ENCODE peak calls at places on chromosome 7, in six cellular contexts. One of them, this sample, is unnamed.

GRCh38 chr7:5682889-5683670 is 98.4 kb downstream of the RNF216 start:
- DNase-seq in endothelial cell: no peak
- DNase-seq in left ventricle myocardium inferior: no peak
- DNase-seq in left lung: no peak
- DNase-seq in IMR-90: no peak
- DNase-seq in fibroblast of lung: no peak
- DNase-seq in this sample: no peak

GRCh38 chr7:158255156-158255555 is 332.5 kb downstream of the PTPRN2 start:
- DNase-seq in IMR-90: no peak
- DNase-seq in fibroblast of lung: no peak
- DNase-seq in left ventricle myocardium inferior: no peak
- DNase-seq in endothelial cell: no peak
- DNase-seq in left lung: peak
- DNase-seq in this sample: no peak

GRCh38 chr7:21771906-21772610 is 173.6 kb downstream of the CDCA7L start:
- DNase-seq in left ventricle myocardium inferior: no peak
- DNase-seq in fibroblast of lung: no peak
- DNase-seq in IMR-90: no peak
- DNase-seq in left lung: no peak
- DNase-seq in endothelial cell: peak
- DNase-seq in this sample: no peak

GRCh38 chr7:16051561-16052280 is 365.2 kb upstream of the MEOX2 start:
- DNase-seq in IMR-90: peak
- DNase-seq in left lung: no peak
- DNase-seq in left ventricle myocardium inferior: no peak
- DNase-seq in endothelial cell: no peak
- DNase-seq in fibroblast of lung: peak
- DNase-seq in this sample: no peak

GRCh38 chr7:72039460-72039859 is 372.7 kb downstream of the CALN1 start:
- DNase-seq in fibroblast of lung: no peak
- DNase-seq in IMR-90: no peak
- DNase-seq in endothelial cell: no peak
- DNase-seq in left lung: no peak
- DNase-seq in left ventricle myocardium inferior: no peak
- DNase-seq in this sample: no peak

GRCh38 chr7:34463830-34464229 is 194.2 kb upstream of the NPSR1 start:
- DNase-seq in left ventricle myocardium inferior: no peak
- DNase-seq in left lung: no peak
- DNase-seq in IMR-90: no peak
- DNase-seq in endothelial cell: no peak
- DNase-seq in fibroblast of lung: no peak
- DNase-seq in this sample: no peak

GRCh38 chr7:140661124-140661523 is 11.6 kb upstream of the ADCK2 start:
- DNase-seq in left lung: no peak
- DNase-seq in left ventricle myocardium inferior: no peak
- DNase-seq in endothelial cell: no peak
- DNase-seq in fibroblast of lung: no peak
- DNase-seq in IMR-90: peak
- DNase-seq in this sample: no peak

GRCh38 chr7:92740713-92741126 is 95.7 kb downstream of the CDK6 start:
- DNase-seq in fibroblast of lung: peak
- DNase-seq in left ventricle myocardium inferior: no peak
- DNase-seq in endothelial cell: no peak
- DNase-seq in IMR-90: peak
- DNase-seq in left lung: no peak
- DNase-seq in this sample: no peak

GRCh38 chr7:136523581-136523980 is 344.9 kb upstream of the CHRM2 start:
- DNase-seq in endothelial cell: no peak
- DNase-seq in left lung: no peak
- DNase-seq in left ventricle myocardium inferior: no peak
- DNase-seq in fibroblast of lung: peak
- DNase-seq in IMR-90: peak
- DNase-seq in this sample: no peak

GRCh38 chr7:90709501-90710465 is 113.7 kb downstream of the CDK14 start:
- DNase-seq in fibroblast of lung: peak
- DNase-seq in left ventricle myocardium inferior: no peak
- DNase-seq in IMR-90: peak
- DNase-seq in endothelial cell: no peak
- DNase-seq in left lung: no peak
- DNase-seq in this sample: no peak

GRCh38 chr7:90648107-90648506 is 52.0 kb downstream of the CDK14 start:
- DNase-seq in left lung: no peak
- DNase-seq in left ventricle myocardium inferior: no peak
- DNase-seq in IMR-90: no peak
- DNase-seq in endothelial cell: no peak
- DNase-seq in fibroblast of lung: no peak
- DNase-seq in this sample: no peak

GRCh38 chr7:148108381-148108780 is 482.2 kb upstream of the C7orf33 start:
- DNase-seq in left lung: no peak
- DNase-seq in IMR-90: no peak
- DNase-seq in left ventricle myocardium inferior: no peak
- DNase-seq in fibroblast of lung: no peak
- DNase-seq in endothelial cell: no peak
- DNase-seq in this sample: no peak

GRCh38 chr7:137771679-137772078 is 75.1 kb downstream of the DGKI start:
- DNase-seq in IMR-90: peak
- DNase-seq in left lung: no peak
- DNase-seq in fibroblast of lung: peak
- DNase-seq in left ventricle myocardium inferior: no peak
- DNase-seq in endothelial cell: no peak
- DNase-seq in this sample: no peak

GRCh38 chr7:90560730-90561129 is 35.4 kb upstream of the CDK14 start:
- DNase-seq in IMR-90: no peak
- DNase-seq in endothelial cell: no peak
- DNase-seq in left ventricle myocardium inferior: no peak
- DNase-seq in left lung: no peak
- DNase-seq in fibroblast of lung: peak
- DNase-seq in this sample: no peak

GRCh38 chr7:64463636-64464375 is 99.1 kb downstream of the ZNF680 start:
- DNase-seq in endothelial cell: no peak
- DNase-seq in fibroblast of lung: peak
- DNase-seq in left lung: no peak
- DNase-seq in left ventricle myocardium inferior: peak
- DNase-seq in IMR-90: peak
- DNase-seq in this sample: no peak

GRCh38 chr7:135160098-135160857 is 10.2 kb downstream of the CYREN start:
- DNase-seq in left ventricle myocardium inferior: no peak
- DNase-seq in IMR-90: peak
- DNase-seq in fibroblast of lung: peak
- DNase-seq in left lung: no peak
- DNase-seq in endothelial cell: no peak
- DNase-seq in this sample: no peak

GRCh38 chr7:77907281-77907680 is 108.7 kb downstream of the PHTF2 start:
- DNase-seq in endothelial cell: no peak
- DNase-seq in left lung: no peak
- DNase-seq in fibroblast of lung: no peak
- DNase-seq in IMR-90: no peak
- DNase-seq in left ventricle myocardium inferior: no peak
- DNase-seq in this sample: no peak

GRCh38 chr7:47601881-47602249 is 20.0 kb upstream of the TNS3 start:
- DNase-seq in fibroblast of lung: no peak
- DNase-seq in IMR-90: no peak
- DNase-seq in left lung: no peak
- DNase-seq in left ventricle myocardium inferior: no peak
- DNase-seq in endothelial cell: no peak
- DNase-seq in this sample: no peak

GRCh38 chr7:121342631-121343030 is 13.8 kb downstream of the WNT16 start:
- DNase-seq in fibroblast of lung: no peak
- DNase-seq in left ventricle myocardium inferior: no peak
- DNase-seq in left lung: no peak
- DNase-seq in endothelial cell: no peak
- DNase-seq in IMR-90: no peak
- DNase-seq in this sample: no peak

GRCh38 chr7:47651355-47652317 is 69.7 kb upstream of the TNS3 start:
- DNase-seq in left ventricle myocardium inferior: no peak
- DNase-seq in left lung: no peak
- DNase-seq in endothelial cell: no peak
- DNase-seq in IMR-90: peak
- DNase-seq in fibroblast of lung: peak
- DNase-seq in this sample: no peak

GRCh38 chr7:11171569-11172192 is 198.0 kb downstream of the PHF14 start:
- DNase-seq in fibroblast of lung: no peak
- DNase-seq in endothelial cell: peak
- DNase-seq in IMR-90: no peak
- DNase-seq in left lung: no peak
- DNase-seq in left ventricle myocardium inferior: no peak
- DNase-seq in this sample: no peak

DNA sequence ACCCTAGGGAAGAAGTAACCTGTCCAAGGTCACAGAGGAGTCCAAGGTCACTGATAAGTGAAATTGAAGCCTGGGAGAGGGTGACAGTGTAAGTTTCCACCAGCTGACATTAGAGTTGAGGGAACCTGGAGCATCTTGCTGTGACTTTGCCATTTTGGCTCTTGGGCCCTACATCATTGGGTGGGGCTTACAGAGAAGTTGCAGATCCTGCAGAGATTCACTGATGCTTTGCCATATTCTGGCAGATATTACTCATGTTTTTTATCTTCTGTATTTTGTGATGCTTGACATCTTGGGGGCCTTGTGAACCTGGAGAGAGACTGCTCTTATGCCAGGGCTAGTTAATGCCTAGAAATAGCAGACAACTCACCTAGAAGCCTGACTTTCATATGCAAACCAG is 36.5 kb downstream of the SMKR1 start:
- DNase-seq in IMR-90: no peak
- DNase-seq in fibroblast of lung: no peak
- DNase-seq in left lung: no peak
- DNase-seq in endothelial cell: no peak
- DNase-seq in left ventricle myocardium inferior: no peak
- DNase-seq in this sample: no peak
- TF ChIP-seq CTCF in IMR-90: no peak
- TF ChIP-seq CTCF in fibroblast of lung: no peak
- TF ChIP-seq CTCF in left lung: no peak
- TF ChIP-seq CTCF in endothelial cell: no peak
- TF ChIP-seq CTCF in left ventricle myocardium inferior: no peak
- TF ChIP-seq CTCF in this sample: no peak

GRCh38 chr7:112510743-112511110 is 29.9 kb downstream of the LSMEM1 start:
- DNase-seq in left ventricle myocardium inferior: no peak
- DNase-seq in IMR-90: no peak
- DNase-seq in fibroblast of lung: no peak
- DNase-seq in left lung: no peak
- DNase-seq in endothelial cell: no peak
- DNase-seq in this sample: no peak

GRCh38 chr7:112517487-112517886 is 36.7 kb downstream of the LSMEM1 start:
- DNase-seq in left ventricle myocardium inferior: no peak
- DNase-seq in fibroblast of lung: no peak
- DNase-seq in IMR-90: no peak
- DNase-seq in left lung: no peak
- DNase-seq in endothelial cell: no peak
- DNase-seq in this sample: no peak

GRCh38 chr7:112520787-112521186 is 40.0 kb downstream of the LSMEM1 start:
- DNase-seq in IMR-90: no peak
- DNase-seq in left lung: no peak
- DNase-seq in endothelial cell: no peak
- DNase-seq in left ventricle myocardium inferior: no peak
- DNase-seq in fibroblast of lung: no peak
- DNase-seq in this sample: no peak

GRCh38 chr7:112511451-112512220 is 30.8 kb downstream of the LSMEM1 start:
- DNase-seq in left ventricle myocardium inferior: no peak
- DNase-seq in left lung: peak
- DNase-seq in endothelial cell: no peak
- DNase-seq in IMR-90: no peak
- DNase-seq in fibroblast of lung: no peak
- DNase-seq in this sample: no peak

GRCh38 chr7:112515989-112516388 is 35.2 kb downstream of the LSMEM1 start:
- DNase-seq in fibroblast of lung: no peak
- DNase-seq in endothelial cell: no peak
- DNase-seq in left lung: no peak
- DNase-seq in IMR-90: no peak
- DNase-seq in left ventricle myocardium inferior: no peak
- DNase-seq in this sample: no peak
- TF ChIP-seq CTCF in fibroblast of lung: no peak
- TF ChIP-seq CTCF in endothelial cell: no peak
- TF ChIP-seq CTCF in left lung: no peak
- TF ChIP-seq CTCF in IMR-90: peak
- TF ChIP-seq CTCF in left ventricle myocardium inferior: no peak
- TF ChIP-seq CTCF in this sample: no peak

GRCh38 chr7:80834105-80834410 is 84.8 kb downstream of the SEMA3C start:
- DNase-seq in left ventricle myocardium inferior: no peak
- DNase-seq in fibroblast of lung: no peak
- DNase-seq in IMR-90: no peak
- DNase-seq in left lung: no peak
- DNase-seq in endothelial cell: no peak
- DNase-seq in this sample: no peak

GRCh38 chr7:80830584-80831319 is 88.1 kb downstream of the SEMA3C start:
- DNase-seq in IMR-90: peak
- DNase-seq in fibroblast of lung: peak
- DNase-seq in endothelial cell: no peak
- DNase-seq in left ventricle myocardium inferior: no peak
- DNase-seq in left lung: no peak
- DNase-seq in this sample: no peak

GRCh38 chr7:80835251-80835650 is 83.6 kb downstream of the SEMA3C start:
- DNase-seq in left lung: no peak
- DNase-seq in left ventricle myocardium inferior: no peak
- DNase-seq in IMR-90: no peak
- DNase-seq in endothelial cell: no peak
- DNase-seq in fibroblast of lung: no peak
- DNase-seq in this sample: no peak

GRCh38 chr7:80831996-80832395 is 86.9 kb downstream of the SEMA3C start:
- DNase-seq in endothelial cell: no peak
- DNase-seq in fibroblast of lung: peak
- DNase-seq in left ventricle myocardium inferior: no peak
- DNase-seq in IMR-90: peak
- DNase-seq in left lung: no peak
- DNase-seq in this sample: no peak

DNA sequence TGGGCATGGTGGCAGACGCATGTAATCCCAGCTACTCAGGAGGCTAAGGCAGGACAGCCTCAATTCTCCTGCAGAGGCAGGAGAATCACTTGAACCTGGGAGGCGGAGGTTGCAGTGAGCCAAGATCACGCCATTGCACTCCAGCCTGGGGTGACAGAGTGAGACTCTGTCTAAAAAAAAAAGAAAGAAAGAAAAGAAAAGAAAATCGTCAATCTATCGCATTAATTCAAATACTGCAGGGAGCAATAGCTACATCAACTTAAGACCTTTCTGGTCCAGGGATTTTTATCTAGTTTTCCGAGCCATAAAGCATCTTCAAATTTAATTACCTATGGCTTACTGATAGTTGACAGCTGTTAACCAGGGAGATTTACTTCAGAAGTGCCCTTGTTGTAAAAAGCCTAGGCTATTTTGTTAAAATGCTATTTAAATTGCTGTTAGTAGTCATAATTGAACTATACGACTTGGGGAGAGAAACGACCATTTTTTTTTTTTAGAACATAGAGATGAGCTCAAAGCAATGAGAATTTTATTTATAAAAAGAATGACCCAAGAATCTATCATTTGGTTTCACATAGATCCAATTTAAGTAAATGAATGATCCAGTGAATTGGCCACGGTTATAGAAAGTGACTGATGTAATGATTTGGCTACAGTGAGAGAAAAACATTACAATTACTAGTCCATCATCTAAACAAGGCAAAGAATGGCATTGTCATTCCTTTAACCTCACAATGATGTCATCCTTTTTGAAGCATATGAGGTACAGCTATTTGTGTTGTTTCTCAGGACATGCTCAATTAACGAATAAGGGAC is 85.4 kb downstream of the SEMA3C start:
- DNase-seq in left lung: no peak
- DNase-seq in left ventricle myocardium inferior: no peak
- DNase-seq in fibroblast of lung: peak
- DNase-seq in endothelial cell: no peak
- DNase-seq in IMR-90: peak
- DNase-seq in this sample: no peak
- TF ChIP-seq CTCF in left lung: no peak
- TF ChIP-seq CTCF in left ventricle myocardium inferior: no peak
- TF ChIP-seq CTCF in fibroblast of lung: no peak
- TF ChIP-seq CTCF in endothelial cell: no peak
- TF ChIP-seq CTCF in IMR-90: no peak
- TF ChIP-seq CTCF in this sample: no peak

GRCh38 chr7:70590126-70590854 is 541.7 kb upstream of the GALNT17 start:
- DNase-seq in left lung: no peak
- DNase-seq in fibroblast of lung: no peak
- DNase-seq in left ventricle myocardium inferior: no peak
- DNase-seq in IMR-90: no peak
- DNase-seq in endothelial cell: no peak
- DNase-seq in this sample: peak
- TF ChIP-seq CTCF in left lung: no peak
- TF ChIP-seq CTCF in fibroblast of lung: no peak
- TF ChIP-seq CTCF in left ventricle myocardium inferior: no peak
- TF ChIP-seq CTCF in IMR-90: no peak
- TF ChIP-seq CTCF in endothelial cell: no peak
- TF ChIP-seq CTCF in this sample: no peak

This sample was measured in GM12864.